ENCODE peak calls at places on chromosomes 11 and 22, in five cellular contexts. U is ovary, O is esophagus muscularis mucosa, F is transverse colon, A is H1. N is an unnamed sample.

GRCh38 chr11:21771097-21771496 is 421.8 kb upstream of the ANO5 start:
- DNase-seq in U (no peak), O (no peak), F (no peak), A (no peak), N (no peak)

GRCh38 chr22:46750861-46751260 is 11.6 kb upstream of the TBC1D22A start:
- DNase-seq in U (no peak), O (no peak), F (peak; percentile 80), A (no peak), N (no peak)

GRCh38 chr11:2453436-2453835 is 8.6 kb downstream of the KCNQ1 start:
- DNase-seq in U (no peak), O (no peak), F (no peak), A (no peak), N (no peak)

GRCh38 chr22:29798318-29798717 is 31.1 kb downstream of the UQCR10 start:
- DNase-seq in U (no peak), O (no peak), F (no peak), A (no peak), N (no peak)

GRCh38 chr11:48019597-48019996 is 39.2 kb downstream of the PTPRJ start:
- DNase-seq in U (no peak), O (no peak), F (no peak), A (no peak), N (no peak)

GRCh38 chr22:19800306-19800705 is 39.7 kb downstream of the TBX1 start:
- DNase-seq in U (no peak), O (no peak), F (no peak), A (no peak), N (no peak)

GRCh38 chr11:110777765-110778164 is 65.5 kb upstream of the ARHGAP20 start:
- DNase-seq in U (no peak), O (no peak), F (peak; percentile 24), A (no peak), N (no peak)

GRCh38 chr22:19596680-19597398 is 72.6 kb upstream of the CLDN5 start:
- DNase-seq in U (no peak), O (no peak), F (no peak), A (no peak), N (no peak)

GRCh38 chr11:111801135-111801534 is 34.9 kb upstream of the PPP2R1B start:
- DNase-seq in U (no peak), O (no peak), F (no peak), A (no peak), N (no peak)

GRCh38 chr11:15106201-15106965 is 8.3 kb upstream of the INSC start:
- DNase-seq in U (no peak), O (peak; percentile 87), F (no peak), A (no peak), N (no peak)

GRCh38 chr11:34916810-34917780 is 677 bp downstream of the PDHX start:
- DNase-seq in U (no peak), O (no peak), F (no peak), A (peak; percentile 67), N (no peak)

GRCh38 chr11:65814131-65814959 is 19.4 kb upstream of the SNX32 start:
- DNase-seq in U (no peak), O (no peak), F (no peak), A (no peak), N (no peak)

GRCh38 chr11:767238-767637 is 10.0 kb downstream of the GATD1 start:
- DNase-seq in U (no peak), O (no peak), F (no peak), A (no peak), N (no peak)

GRCh38 chr11:115117931-115118479 is 386.2 kb downstream of the CADM1 start:
- DNase-seq in U (no peak), O (no peak), F (no peak), A (no peak), N (no peak)
- TF ChIP-seq EP300 in U (no peak), O (no peak), F (no peak), A (no peak), N (no peak)

DNA sequence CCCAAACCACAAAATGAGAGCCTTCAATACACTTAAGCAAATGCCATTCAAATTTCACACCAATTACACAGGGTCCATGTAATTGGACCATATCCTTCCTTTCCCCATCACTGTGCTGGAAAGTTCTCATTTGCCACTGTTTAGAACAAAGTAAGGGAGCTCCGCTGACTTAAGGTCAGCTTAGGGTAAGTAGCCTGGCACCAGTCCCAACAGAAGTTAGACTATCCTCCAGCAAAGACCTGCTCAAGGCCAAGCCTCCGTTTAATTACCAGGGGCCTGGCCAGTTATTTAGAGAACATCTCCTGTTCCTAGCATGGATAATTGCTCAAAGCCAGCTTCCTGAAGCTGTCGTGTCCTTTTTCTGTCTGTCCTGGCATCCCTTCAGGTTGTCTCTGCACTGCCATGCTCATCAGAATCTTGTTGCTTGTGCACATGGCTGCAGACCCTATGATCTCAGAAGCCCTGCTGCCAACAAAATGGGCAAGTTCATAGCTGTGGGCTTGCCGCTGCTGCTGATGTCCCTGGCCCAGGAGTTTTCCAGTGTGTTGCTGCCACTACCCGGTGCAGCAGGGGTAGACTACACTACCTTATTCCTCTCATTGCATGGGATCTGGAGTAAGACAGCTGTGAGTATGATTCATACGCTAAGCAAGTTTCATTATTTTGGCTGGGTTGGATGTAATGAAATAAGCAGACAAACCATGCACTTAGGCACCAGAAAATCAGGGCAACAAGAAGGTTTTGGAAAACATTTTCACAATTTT is 8.0 kb downstream of the OR8A1 start:
- DNase-seq in U (no peak), O (no peak), F (no peak), A (no peak), N (no peak)
- TF ChIP-seq POLR2A in U (no peak), O (no peak), F (no peak), A (no peak), N (no peak)

GRCh38 chr11:121829159-121829643 is 286.8 kb downstream of the BLID start:
- DNase-seq in U (no peak), O (no peak), F (no peak), A (no peak), N (peak; percentile 26)
- H3K27ac ChIP-seq in U (no peak overlapping the region), O (peak overlapping the region; percentile 67), F (no peak overlapping the region), A (no peak overlapping the region), N (peak overlapping the region; percentile 70)

GRCh38 chr11:62026739-62027138 is 59.3 kb upstream of the FTH1 start:
- DNase-seq in U (no peak), O (no peak), F (no peak), A (no peak), N (no peak)

GRCh38 chr11:62020661-62021060 is 53.2 kb upstream of the FTH1 start:
- DNase-seq in U (no peak), O (no peak), F (no peak), A (no peak), N (no peak)

GRCh38 chr11:62024975-62025374 is 57.5 kb upstream of the FTH1 start:
- DNase-seq in U (no peak), O (no peak), F (no peak), A (no peak), N (no peak)

GRCh38 chr11:62030071-62030684 is 62.7 kb upstream of the FTH1 start:
- DNase-seq in U (no peak), O (no peak), F (no peak), A (peak; percentile 51), N (no peak)

DNA sequence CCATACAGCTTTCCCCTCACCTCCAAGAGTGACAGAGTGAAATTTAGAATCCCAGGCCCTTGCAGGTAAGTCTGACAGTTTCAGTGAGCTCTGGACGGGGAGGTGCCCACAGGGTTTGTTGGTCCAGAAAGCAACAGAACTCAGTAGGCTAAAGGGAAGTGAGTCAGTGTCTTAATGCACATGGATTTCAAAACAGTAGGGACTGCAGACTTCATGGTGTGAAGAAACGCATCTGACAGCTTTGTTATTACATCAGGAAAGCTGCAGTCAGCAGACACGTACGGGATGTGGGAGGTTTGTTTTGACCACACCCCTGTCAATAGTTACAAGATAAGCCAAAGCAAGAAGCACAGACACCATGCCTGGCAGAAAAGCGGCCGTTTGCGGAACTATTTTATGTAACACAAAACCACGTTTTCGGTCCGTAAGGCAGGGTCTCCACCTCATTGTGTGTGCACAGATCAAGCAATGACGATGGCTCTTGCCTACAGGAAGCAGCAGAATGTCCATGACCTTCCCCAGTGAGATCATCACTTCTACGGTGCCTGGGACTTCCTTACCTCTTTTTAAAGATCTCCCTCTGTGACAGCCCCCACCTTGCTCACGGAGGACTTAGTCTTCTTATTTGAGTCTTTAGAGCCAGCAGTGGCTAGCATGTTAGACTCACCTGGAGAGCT is 58.1 kb upstream of the FTH1 start:
- DNase-seq in U (no peak), O (peak; percentile 93), F (peak; percentile 76), A (no peak), N (peak; percentile 63)
- TF ChIP-seq EP300 in U (peak; percentile 52), O (peak; percentile 5), F (peak; percentile 77), A (no peak), N (peak; percentile 90)

GRCh38 chr11:74169736-74170458 is 905 bp downstream of the C2CD3 start:
- DNase-seq in U (no peak), O (no peak), F (no peak), A (no peak), N (no peak)

GRCh38 chr11:74171630-74172465 is 759 bp downstream of the PPME1 start:
- DNase-seq in U (no peak), O (no peak), F (no peak), A (no peak), N (no peak)

GRCh38 chr11:74175923-74176322 is 4.8 kb downstream of the PPME1 start:
- DNase-seq in U (no peak), O (no peak), F (no peak), A (no peak), N (no peak)

GRCh38 chr11:74168838-74169237 is 2.0 kb downstream of the C2CD3 start:
- DNase-seq in U (no peak), O (no peak), F (no peak), A (no peak), N (no peak)

GRCh38 chr11:74170694-74171629 is at the start of the genes C2CD3 and PPME1:
- DNase-seq in U (peak; percentile 98), O (peak; percentile 99), F (peak; percentile 98), A (peak; percentile 91), N (peak; percentile 93)
- TF ChIP-seq POLR2A in U (peak; percentile 57), O (peak; percentile 63), F (peak; percentile 79), A (peak; percentile 88), N (peak; percentile 53)